ENCODE peak calls at places on chromosome 22, in four cellular contexts. One of them, this sample, is unnamed.
A peak's percentile ranks its signal among the peaks of the same experiment; 100 is the strongest.

GRCh38 chr22:19565921-19566598 is 41.9 kb upstream of the CLDN5 start:
- DNase-seq in heart right ventricle: no peak
- DNase-seq in AG10803: no peak
- DNase-seq in hepatocyte: no peak
- DNase-seq in this sample: no peak

GRCh38 chr22:34800265-34800664 is 265.7 kb upstream of the ISX start:
- DNase-seq in hepatocyte: peak; percentile 57
- DNase-seq in AG10803: peak; percentile 84
- DNase-seq in heart right ventricle: no peak
- DNase-seq in this sample: no peak

GRCh38 chr22:32466496-32466895 is 2.2 kb upstream of the BPIFC start:
- DNase-seq in hepatocyte: no peak
- DNase-seq in heart right ventricle: no peak
- DNase-seq in AG10803: no peak
- DNase-seq in this sample: no peak

GRCh38 chr22:38148252-38148651 is 33.4 kb downstream of the PLA2G6 start:
- DNase-seq in AG10803: peak; percentile 58
- DNase-seq in heart right ventricle: no peak
- DNase-seq in hepatocyte: no peak
- DNase-seq in this sample: peak; percentile 35

GRCh38 chr22:22884010-22884887 is 3.4 kb upstream of the IGLL5 start:
- DNase-seq in hepatocyte: peak; percentile 82
- DNase-seq in heart right ventricle: no peak
- DNase-seq in AG10803: peak; percentile 39
- DNase-seq in this sample: peak; percentile 13

GRCh38 chr22:41380993-41381328 is 781 bp upstream of the TEF start:
- DNase-seq in heart right ventricle: no peak
- DNase-seq in AG10803: peak; percentile 97
- DNase-seq in hepatocyte: peak; percentile 88
- DNase-seq in this sample: peak; percentile 81

GRCh38 chr22:33958741-33959140 is 38.5 kb upstream of the LARGE1 start:
- DNase-seq in AG10803: no peak
- DNase-seq in hepatocyte: no peak
- DNase-seq in heart right ventricle: no peak
- DNase-seq in this sample: no peak

GRCh38 chr22:36921309-36922096 is 8.1 kb downstream of the CSF2RB start:
- DNase-seq in hepatocyte: no peak
- DNase-seq in heart right ventricle: no peak
- DNase-seq in AG10803: no peak
- DNase-seq in this sample: no peak

DNA sequence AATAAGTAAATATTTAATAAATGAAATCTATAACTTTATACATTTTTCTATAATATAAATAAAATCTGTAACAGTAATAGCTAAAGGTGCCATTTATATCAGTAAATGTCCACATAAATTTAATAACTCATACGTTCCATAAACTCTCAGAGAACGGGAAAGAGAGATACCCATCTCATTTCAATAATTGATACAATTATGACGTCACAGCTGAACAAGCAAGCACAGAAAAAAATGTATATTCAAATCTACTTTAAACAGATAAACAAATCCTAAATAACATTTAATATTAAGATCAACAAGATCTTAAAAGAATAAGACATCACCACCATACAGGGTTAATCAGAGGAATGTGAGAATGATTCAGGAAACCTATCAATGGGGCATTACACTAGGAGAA is 1136.5 kb downstream of the TBC1D22A start:
- DNase-seq in AG10803: no peak
- DNase-seq in hepatocyte: no peak
- DNase-seq in heart right ventricle: no peak
- DNase-seq in this sample: no peak
- H3K4me3 ChIP-seq in AG10803: no peak overlapping the region
- H3K4me3 ChIP-seq in hepatocyte: no peak overlapping the region
- H3K4me3 ChIP-seq in heart right ventricle: no peak overlapping the region
- H3K4me3 ChIP-seq in this sample: no peak overlapping the region

GRCh38 chr22:29799217-29799680 is 32.1 kb downstream of the UQCR10 start:
- DNase-seq in heart right ventricle: peak; percentile 84
- DNase-seq in hepatocyte: peak; percentile 78
- DNase-seq in AG10803: peak; percentile 99
- DNase-seq in this sample: no peak
- TF ChIP-seq CTCF in heart right ventricle: peak; percentile 21
- TF ChIP-seq CTCF in hepatocyte: no peak
- TF ChIP-seq CTCF in AG10803: peak; percentile 44
- TF ChIP-seq CTCF in this sample: no peak

DNA sequence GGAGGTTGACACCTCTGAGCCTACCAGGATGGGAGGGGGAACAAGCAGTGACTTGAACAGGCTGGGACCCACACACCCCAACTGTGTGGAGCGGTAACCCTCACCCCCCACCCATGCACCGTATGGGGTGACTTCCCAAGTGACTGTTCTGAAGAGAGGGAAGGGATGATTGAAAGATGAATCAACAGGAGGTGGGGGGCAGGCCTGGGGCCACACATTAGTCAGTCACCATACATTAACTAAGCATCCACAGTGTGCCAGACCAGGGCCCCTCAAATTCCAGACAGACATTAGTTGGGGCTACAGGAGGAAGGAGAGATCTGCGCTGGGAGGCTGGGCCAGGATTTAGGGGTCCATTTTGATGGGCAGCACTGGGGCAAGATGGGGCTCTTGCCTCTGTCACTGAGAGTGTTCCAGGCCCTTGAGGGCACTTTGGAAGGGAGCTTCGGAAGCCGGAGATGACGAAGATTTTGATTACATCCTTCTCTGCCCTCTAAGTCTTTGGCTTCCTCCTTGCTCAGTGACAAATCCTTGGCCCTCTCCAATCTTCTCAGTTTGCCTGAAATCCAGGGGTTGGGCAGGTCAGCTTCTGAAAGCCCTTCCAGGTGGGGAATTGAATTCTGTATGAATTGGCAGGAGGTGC is 966 bp downstream of the SMTN start:
- DNase-seq in hepatocyte: no peak
- DNase-seq in heart right ventricle: no peak
- DNase-seq in AG10803: peak; percentile 51
- DNase-seq in this sample: no peak
- H3K4me3 ChIP-seq in hepatocyte: peak overlapping the region; percentile 61
- H3K4me3 ChIP-seq in heart right ventricle: peak overlapping the region; percentile 61
- H3K4me3 ChIP-seq in AG10803: peak overlapping the region; percentile 91
- H3K4me3 ChIP-seq in this sample: peak overlapping the region; percentile 96

DNA sequence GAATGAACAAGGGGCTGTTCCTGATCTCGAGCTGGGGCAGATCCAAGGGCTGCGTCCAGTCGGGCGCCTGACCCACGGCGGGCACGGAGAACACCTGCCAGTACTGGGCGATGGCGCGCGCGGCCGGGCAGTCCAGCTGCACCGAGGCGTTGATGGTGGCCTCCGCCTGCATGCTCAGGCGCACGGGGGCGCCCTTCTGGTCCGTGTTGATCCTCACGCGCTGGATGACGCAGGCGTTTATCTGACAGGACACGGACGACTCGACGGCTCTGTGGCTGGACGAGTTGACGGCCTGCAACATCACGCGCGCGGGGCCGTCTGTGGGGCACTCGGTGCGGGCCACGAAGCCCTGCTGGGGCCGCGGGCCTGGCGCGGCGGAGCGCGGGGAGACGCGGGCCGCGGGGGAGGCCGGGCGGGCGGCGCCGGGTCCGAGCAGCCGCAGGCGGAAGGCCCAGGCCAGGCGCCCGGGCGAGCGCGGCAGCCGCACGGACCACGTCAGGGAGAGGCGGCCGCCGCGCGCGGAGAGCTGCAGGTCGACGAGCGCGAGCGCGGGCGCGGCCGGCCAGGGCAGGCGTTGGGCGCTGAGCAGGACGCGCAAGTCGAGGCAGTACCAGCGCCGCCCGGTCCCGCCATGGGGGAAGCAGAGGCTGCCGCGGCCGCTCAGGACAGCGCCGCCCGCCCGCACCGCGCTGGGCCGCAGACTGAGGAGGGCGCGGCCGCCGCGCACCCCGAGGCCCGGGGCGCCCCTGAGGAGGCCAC is 515 bp downstream of the PKDREJ start:
- DNase-seq in hepatocyte: peak; percentile 59
- DNase-seq in AG10803: peak; percentile 31
- DNase-seq in heart right ventricle: peak; percentile 80
- DNase-seq in this sample: no peak
- TF ChIP-seq CTCF in hepatocyte: peak; percentile 35
- TF ChIP-seq CTCF in AG10803: peak; percentile 27
- TF ChIP-seq CTCF in heart right ventricle: peak; percentile 50
- TF ChIP-seq CTCF in this sample: peak; percentile 9

GRCh38 chr22:49963647-49964026 is 3.1 kb downstream of the PIM3 start:
- DNase-seq in heart right ventricle: peak; percentile 15
- DNase-seq in hepatocyte: no peak
- DNase-seq in AG10803: no peak
- DNase-seq in this sample: no peak
- H3K4me3 ChIP-seq in heart right ventricle: peak overlapping the region; percentile 95
- H3K4me3 ChIP-seq in hepatocyte: no peak overlapping the region
- H3K4me3 ChIP-seq in AG10803: no peak overlapping the region
- H3K4me3 ChIP-seq in this sample: peak overlapping the region; percentile 87

DNA sequence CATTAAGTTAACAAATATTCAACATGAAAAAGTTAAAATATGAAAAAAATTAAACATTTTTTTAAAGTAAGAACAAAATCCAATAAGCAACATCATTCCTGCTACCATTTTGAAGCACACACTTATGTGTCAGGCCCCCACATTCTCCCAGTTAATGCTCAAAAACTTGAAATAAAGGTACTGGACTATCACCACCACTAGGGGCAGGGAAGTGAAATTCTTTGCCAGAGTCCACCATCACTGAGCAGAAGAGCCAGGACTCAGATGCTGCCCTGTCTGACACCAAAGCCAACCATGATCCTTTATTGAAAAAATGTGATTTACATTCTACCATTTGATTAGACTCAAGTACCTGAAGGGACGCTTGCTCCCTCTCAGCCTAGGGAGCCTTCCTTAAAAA is 39.1 kb downstream of the PITPNB start:
- DNase-seq in heart right ventricle: no peak
- DNase-seq in hepatocyte: peak; percentile 50
- DNase-seq in AG10803: peak; percentile 54
- DNase-seq in this sample: no peak
- TF ChIP-seq CTCF in heart right ventricle: peak; percentile 57
- TF ChIP-seq CTCF in hepatocyte: peak; percentile 54
- TF ChIP-seq CTCF in AG10803: peak; percentile 74
- TF ChIP-seq CTCF in this sample: peak; percentile 70

GRCh38 chr22:49856766-49857618 is 3.3 kb downstream of the ZBED4 start:
- DNase-seq in AG10803: no peak
- DNase-seq in heart right ventricle: no peak
- DNase-seq in hepatocyte: no peak
- DNase-seq in this sample: no peak

GRCh38 chr22:49853981-49854791 is 542 bp downstream of the ZBED4 start:
- DNase-seq in AG10803: peak; percentile 24
- DNase-seq in hepatocyte: peak; percentile 59
- DNase-seq in heart right ventricle: peak; percentile 40
- DNase-seq in this sample: no peak

GRCh38 chr22:49852898-49853894 is at the start of gene ZBED4:
- DNase-seq in heart right ventricle: peak; percentile 100
- DNase-seq in hepatocyte: peak; percentile 99
- DNase-seq in AG10803: peak; percentile 92
- DNase-seq in this sample: no peak

GRCh38 chr22:49856343-49856742 is 2.7 kb downstream of the ZBED4 start:
- DNase-seq in AG10803: no peak
- DNase-seq in hepatocyte: no peak
- DNase-seq in heart right ventricle: no peak
- DNase-seq in this sample: no peak

GRCh38 chr22:49855491-49855911 is 1.9 kb downstream of the ZBED4 start:
- DNase-seq in heart right ventricle: no peak
- DNase-seq in AG10803: no peak
- DNase-seq in hepatocyte: peak; percentile 50
- DNase-seq in this sample: no peak
- H3K4me3 ChIP-seq in heart right ventricle: no peak overlapping the region
- H3K4me3 ChIP-seq in AG10803: peak overlapping the region; percentile 82
- H3K4me3 ChIP-seq in hepatocyte: peak overlapping the region; percentile 97
- H3K4me3 ChIP-seq in this sample: peak overlapping the region; percentile 87

GRCh38 chr22:42719133-42719532 is 1.5 kb downstream of the A4GALT start:
- DNase-seq in AG10803: peak; percentile 50
- DNase-seq in hepatocyte: no peak
- DNase-seq in heart right ventricle: no peak
- DNase-seq in this sample: no peak
- TF ChIP-seq CTCF in AG10803: peak; percentile 40
- TF ChIP-seq CTCF in hepatocyte: no peak
- TF ChIP-seq CTCF in heart right ventricle: peak; percentile 19
- TF ChIP-seq CTCF in this sample: peak; percentile 25

GRCh38 chr22:44521326-44521725 is 23.3 kb upstream of the RTL6 start:
- DNase-seq in heart right ventricle: no peak
- DNase-seq in hepatocyte: no peak
- DNase-seq in AG10803: no peak
- DNase-seq in this sample: no peak

GRCh38 chr22:44520695-44521094 is 22.7 kb upstream of the RTL6 start:
- DNase-seq in heart right ventricle: no peak
- DNase-seq in hepatocyte: no peak
- DNase-seq in AG10803: peak; percentile 33
- DNase-seq in this sample: no peak

GRCh38 chr22:44516841-44517240 is 18.8 kb upstream of the RTL6 start:
- DNase-seq in AG10803: no peak
- DNase-seq in hepatocyte: no peak
- DNase-seq in heart right ventricle: no peak
- DNase-seq in this sample: no peak

GRCh38 chr22:44522526-44523170 is 24.6 kb upstream of the RTL6 start:
- DNase-seq in AG10803: no peak
- DNase-seq in heart right ventricle: no peak
- DNase-seq in hepatocyte: no peak
- DNase-seq in this sample: no peak

GRCh38 chr22:44519895-44520294 is 21.9 kb upstream of the RTL6 start:
- DNase-seq in hepatocyte: no peak
- DNase-seq in heart right ventricle: peak; percentile 31
- DNase-seq in AG10803: no peak
- DNase-seq in this sample: no peak
- H3K4me3 ChIP-seq in hepatocyte: no peak overlapping the region
- H3K4me3 ChIP-seq in heart right ventricle: no peak overlapping the region
- H3K4me3 ChIP-seq in AG10803: no peak overlapping the region
- H3K4me3 ChIP-seq in this sample: no peak overlapping the region

This sample was measured in epithelial cell of proximal tubule.